ENCODE peak calls at places on chromosomes 2 and 18, in ten cellular contexts. One of them, this sample, is unnamed.

GRCh38 chr2:207938886-207939285 is 86.4 kb downstream of the PLEKHM3 start:
- DNase-seq in K562: no peak
- DNase-seq in transverse colon: no peak
- DNase-seq in SK-N-SH: no peak
- DNase-seq in tibial nerve: no peak
- DNase-seq in sigmoid colon: no peak
- DNase-seq in A549: no peak
- DNase-seq in ovary: no peak
- DNase-seq in H1: no peak
- DNase-seq in upper lobe of left lung: peak; percentile 74
- DNase-seq in this sample: no peak

GRCh38 chr18:57026316-57026715 is 120.6 kb upstream of the BOD1L2 start:
- DNase-seq in K562: no peak
- DNase-seq in transverse colon: no peak
- DNase-seq in SK-N-SH: no peak
- DNase-seq in tibial nerve: no peak
- DNase-seq in sigmoid colon: no peak
- DNase-seq in A549: no peak
- DNase-seq in ovary: no peak
- DNase-seq in H1: no peak
- DNase-seq in upper lobe of left lung: no peak
- DNase-seq in this sample: no peak

GRCh38 chr18:41767960-41768359 is 187.1 kb upstream of the PIK3C3 start:
- DNase-seq in K562: no peak
- DNase-seq in transverse colon: no peak
- DNase-seq in SK-N-SH: peak; percentile 16
- DNase-seq in tibial nerve: no peak
- DNase-seq in sigmoid colon: no peak
- DNase-seq in A549: no peak
- DNase-seq in ovary: no peak
- DNase-seq in H1: no peak
- DNase-seq in upper lobe of left lung: no peak
- DNase-seq in this sample: no peak

GRCh38 chr2:106062627-106063026 is 131.5 kb downstream of the UXS1 start:
- DNase-seq in K562: no peak
- DNase-seq in transverse colon: no peak
- DNase-seq in SK-N-SH: no peak
- DNase-seq in tibial nerve: peak; percentile 73
- DNase-seq in sigmoid colon: no peak
- DNase-seq in A549: no peak
- DNase-seq in ovary: no peak
- DNase-seq in H1: no peak
- DNase-seq in upper lobe of left lung: no peak
- DNase-seq in this sample: no peak

GRCh38 chr18:27838230-27838629 is 338.7 kb downstream of the CDH2 start:
- DNase-seq in K562: no peak
- DNase-seq in transverse colon: no peak
- DNase-seq in SK-N-SH: no peak
- DNase-seq in tibial nerve: no peak
- DNase-seq in sigmoid colon: no peak
- DNase-seq in A549: no peak
- DNase-seq in ovary: no peak
- DNase-seq in H1: no peak
- DNase-seq in upper lobe of left lung: no peak
- DNase-seq in this sample: no peak

GRCh38 chr2:177212895-177213856 is 582 bp downstream of the HNRNPA3 start:
- DNase-seq in K562: peak; percentile 89
- DNase-seq in transverse colon: peak; percentile 95
- DNase-seq in SK-N-SH: peak; percentile 93
- DNase-seq in tibial nerve: peak; percentile 95
- DNase-seq in sigmoid colon: peak; percentile 97
- DNase-seq in A549: peak; percentile 84
- DNase-seq in ovary: peak; percentile 93
- DNase-seq in H1: no peak
- DNase-seq in upper lobe of left lung: peak; percentile 93
- DNase-seq in this sample: peak; percentile 95

GRCh38 chr2:174436351-174436750 is 40.8 kb downstream of the SCRN3 start:
- DNase-seq in K562: no peak
- DNase-seq in transverse colon: no peak
- DNase-seq in SK-N-SH: no peak
- DNase-seq in tibial nerve: no peak
- DNase-seq in sigmoid colon: no peak
- DNase-seq in A549: no peak
- DNase-seq in ovary: no peak
- DNase-seq in H1: no peak
- DNase-seq in upper lobe of left lung: no peak
- DNase-seq in this sample: no peak

GRCh38 chr18:34330308-34330707 is 105.6 kb upstream of the NOL4 start:
- DNase-seq in K562: no peak
- DNase-seq in transverse colon: no peak
- DNase-seq in SK-N-SH: no peak
- DNase-seq in tibial nerve: no peak
- DNase-seq in sigmoid colon: no peak
- DNase-seq in A549: no peak
- DNase-seq in ovary: no peak
- DNase-seq in H1: no peak
- DNase-seq in upper lobe of left lung: no peak
- DNase-seq in this sample: no peak

GRCh38 chr2:193502363-193503035 is 1307.8 kb upstream of the TMEFF2 start:
- DNase-seq in K562: peak; percentile 41
- DNase-seq in transverse colon: no peak
- DNase-seq in SK-N-SH: no peak
- DNase-seq in tibial nerve: no peak
- DNase-seq in sigmoid colon: no peak
- DNase-seq in A549: no peak
- DNase-seq in ovary: no peak
- DNase-seq in H1: peak; percentile 75
- DNase-seq in upper lobe of left lung: no peak
- DNase-seq in this sample: no peak

GRCh38 chr2:28896906-28897305 is 2.4 kb downstream of the WDR43 start:
- DNase-seq in K562: no peak
- DNase-seq in transverse colon: no peak
- DNase-seq in SK-N-SH: no peak
- DNase-seq in tibial nerve: no peak
- DNase-seq in sigmoid colon: no peak
- DNase-seq in A549: peak; percentile 44
- DNase-seq in ovary: no peak
- DNase-seq in H1: no peak
- DNase-seq in upper lobe of left lung: no peak
- DNase-seq in this sample: no peak

GRCh38 chr18:31104444-31104843 is 2.2 kb upstream of the DSC2 start:
- DNase-seq in K562: no peak
- DNase-seq in transverse colon: no peak
- DNase-seq in SK-N-SH: no peak
- DNase-seq in tibial nerve: no peak
- DNase-seq in sigmoid colon: no peak
- DNase-seq in A549: no peak
- DNase-seq in ovary: no peak
- DNase-seq in H1: no peak
- DNase-seq in upper lobe of left lung: no peak
- DNase-seq in this sample: no peak

GRCh38 chr2:45128580-45128997 is 119.3 kb upstream of the SIX2 start:
- DNase-seq in K562: no peak
- DNase-seq in transverse colon: no peak
- DNase-seq in SK-N-SH: peak; percentile 20
- DNase-seq in tibial nerve: peak; percentile 36
- DNase-seq in sigmoid colon: no peak
- DNase-seq in A549: peak; percentile 41
- DNase-seq in ovary: no peak
- DNase-seq in H1: no peak
- DNase-seq in upper lobe of left lung: no peak
- DNase-seq in this sample: no peak

GRCh38 chr18:62347091-62347506 is 22.0 kb downstream of the TNFRSF11A start:
- DNase-seq in K562: no peak
- DNase-seq in transverse colon: no peak
- DNase-seq in SK-N-SH: no peak
- DNase-seq in tibial nerve: no peak
- DNase-seq in sigmoid colon: no peak
- DNase-seq in A549: no peak
- DNase-seq in ovary: no peak
- DNase-seq in H1: no peak
- DNase-seq in upper lobe of left lung: no peak
- DNase-seq in this sample: no peak

GRCh38 chr2:21912405-21912804 is 788.6 kb downstream of the TDRD15 start:
- DNase-seq in K562: no peak
- DNase-seq in transverse colon: no peak
- DNase-seq in SK-N-SH: no peak
- DNase-seq in tibial nerve: no peak
- DNase-seq in sigmoid colon: no peak
- DNase-seq in A549: no peak
- DNase-seq in ovary: no peak
- DNase-seq in H1: no peak
- DNase-seq in upper lobe of left lung: no peak
- DNase-seq in this sample: no peak
- H3K27ac ChIP-seq in K562: no peak overlapping the region
- H3K27ac ChIP-seq in transverse colon: no peak overlapping the region
- H3K27ac ChIP-seq in SK-N-SH: no peak overlapping the region
- H3K27ac ChIP-seq in tibial nerve: no peak overlapping the region
- H3K27ac ChIP-seq in sigmoid colon: no peak overlapping the region
- H3K27ac ChIP-seq in A549: no peak overlapping the region
- H3K27ac ChIP-seq in ovary: no peak overlapping the region
- H3K27ac ChIP-seq in H1: no peak overlapping the region
- H3K27ac ChIP-seq in upper lobe of left lung: no peak overlapping the region
- H3K27ac ChIP-seq in this sample: no peak overlapping the region

GRCh38 chr2:43469094-43469493 is 126.7 kb downstream of the THADA start:
- DNase-seq in K562: no peak
- DNase-seq in transverse colon: no peak
- DNase-seq in SK-N-SH: no peak
- DNase-seq in tibial nerve: no peak
- DNase-seq in sigmoid colon: no peak
- DNase-seq in A549: no peak
- DNase-seq in ovary: no peak
- DNase-seq in H1: no peak
- DNase-seq in upper lobe of left lung: no peak
- DNase-seq in this sample: no peak

GRCh38 chr2:43472527-43473194 is 123.2 kb downstream of the THADA start:
- DNase-seq in K562: no peak
- DNase-seq in transverse colon: no peak
- DNase-seq in SK-N-SH: no peak
- DNase-seq in tibial nerve: no peak
- DNase-seq in sigmoid colon: no peak
- DNase-seq in A549: no peak
- DNase-seq in ovary: no peak
- DNase-seq in H1: no peak
- DNase-seq in upper lobe of left lung: no peak
- DNase-seq in this sample: no peak

GRCh38 chr2:43467889-43468288 is 127.9 kb downstream of the THADA start:
- DNase-seq in K562: no peak
- DNase-seq in transverse colon: no peak
- DNase-seq in SK-N-SH: no peak
- DNase-seq in tibial nerve: no peak
- DNase-seq in sigmoid colon: no peak
- DNase-seq in A549: no peak
- DNase-seq in ovary: no peak
- DNase-seq in H1: no peak
- DNase-seq in upper lobe of left lung: no peak
- DNase-seq in this sample: no peak

GRCh38 chr2:43473767-43474166 is 122.1 kb downstream of the THADA start:
- DNase-seq in K562: no peak
- DNase-seq in transverse colon: no peak
- DNase-seq in SK-N-SH: no peak
- DNase-seq in tibial nerve: no peak
- DNase-seq in sigmoid colon: no peak
- DNase-seq in A549: no peak
- DNase-seq in ovary: no peak
- DNase-seq in H1: no peak
- DNase-seq in upper lobe of left lung: no peak
- DNase-seq in this sample: no peak

GRCh38 chr2:43469713-43470112 is 126.1 kb downstream of the THADA start:
- DNase-seq in K562: no peak
- DNase-seq in transverse colon: no peak
- DNase-seq in SK-N-SH: no peak
- DNase-seq in tibial nerve: no peak
- DNase-seq in sigmoid colon: no peak
- DNase-seq in A549: no peak
- DNase-seq in ovary: no peak
- DNase-seq in H1: no peak
- DNase-seq in upper lobe of left lung: peak; percentile 41
- DNase-seq in this sample: no peak
- TF ChIP-seq EP300 in K562: no peak
- TF ChIP-seq EP300 in transverse colon: no peak
- TF ChIP-seq EP300 in SK-N-SH: no peak
- TF ChIP-seq EP300 in tibial nerve: no peak
- TF ChIP-seq EP300 in sigmoid colon: no peak
- TF ChIP-seq EP300 in A549: no peak
- TF ChIP-seq EP300 in ovary: no peak
- TF ChIP-seq EP300 in H1: no peak
- TF ChIP-seq EP300 in upper lobe of left lung: no peak
- TF ChIP-seq EP300 in this sample: no peak

GRCh38 chr18:10794771-10795170 is 268.9 kb downstream of the NAPG start:
- DNase-seq in K562: no peak
- DNase-seq in transverse colon: no peak
- DNase-seq in SK-N-SH: no peak
- DNase-seq in tibial nerve: no peak
- DNase-seq in sigmoid colon: no peak
- DNase-seq in A549: no peak
- DNase-seq in ovary: no peak
- DNase-seq in H1: no peak
- DNase-seq in upper lobe of left lung: no peak
- DNase-seq in this sample: no peak
- H3K27ac ChIP-seq in K562: no peak overlapping the region
- H3K27ac ChIP-seq in transverse colon: no peak overlapping the region
- H3K27ac ChIP-seq in SK-N-SH: no peak overlapping the region
- H3K27ac ChIP-seq in tibial nerve: no peak overlapping the region
- H3K27ac ChIP-seq in sigmoid colon: no peak overlapping the region
- H3K27ac ChIP-seq in A549: no peak overlapping the region
- H3K27ac ChIP-seq in ovary: no peak overlapping the region
- H3K27ac ChIP-seq in H1: no peak overlapping the region
- H3K27ac ChIP-seq in upper lobe of left lung: no peak overlapping the region
- H3K27ac ChIP-seq in this sample: no peak overlapping the region

GRCh38 chr2:234444242-234444641 is 52.6 kb downstream of the ARL4C start:
- DNase-seq in K562: no peak
- DNase-seq in transverse colon: no peak
- DNase-seq in SK-N-SH: no peak
- DNase-seq in tibial nerve: no peak
- DNase-seq in sigmoid colon: no peak
- DNase-seq in A549: no peak
- DNase-seq in ovary: no peak
- DNase-seq in H1: no peak
- DNase-seq in upper lobe of left lung: no peak
- DNase-seq in this sample: no peak

GRCh38 chr2:234447963-234448362 is 48.9 kb downstream of the ARL4C start:
- DNase-seq in K562: no peak
- DNase-seq in transverse colon: no peak
- DNase-seq in SK-N-SH: no peak
- DNase-seq in tibial nerve: no peak
- DNase-seq in sigmoid colon: no peak
- DNase-seq in A549: no peak
- DNase-seq in ovary: no peak
- DNase-seq in H1: no peak
- DNase-seq in upper lobe of left lung: no peak
- DNase-seq in this sample: no peak

GRCh38 chr2:234447189-234447588 is 49.7 kb downstream of the ARL4C start:
- DNase-seq in K562: no peak
- DNase-seq in transverse colon: no peak
- DNase-seq in SK-N-SH: no peak
- DNase-seq in tibial nerve: no peak
- DNase-seq in sigmoid colon: no peak
- DNase-seq in A549: no peak
- DNase-seq in ovary: no peak
- DNase-seq in H1: no peak
- DNase-seq in upper lobe of left lung: no peak
- DNase-seq in this sample: no peak

GRCh38 chr2:234446404-234447076 is 50.3 kb downstream of the ARL4C start:
- DNase-seq in K562: no peak
- DNase-seq in transverse colon: peak; percentile 71
- DNase-seq in SK-N-SH: no peak
- DNase-seq in tibial nerve: peak; percentile 41
- DNase-seq in sigmoid colon: peak; percentile 83
- DNase-seq in A549: no peak
- DNase-seq in ovary: no peak
- DNase-seq in H1: no peak
- DNase-seq in upper lobe of left lung: peak; percentile 81
- DNase-seq in this sample: peak; percentile 60

GRCh38 chr2:234444888-234445287 is 52.0 kb downstream of the ARL4C start:
- DNase-seq in K562: no peak
- DNase-seq in transverse colon: peak; percentile 45
- DNase-seq in SK-N-SH: no peak
- DNase-seq in tibial nerve: no peak
- DNase-seq in sigmoid colon: no peak
- DNase-seq in A549: no peak
- DNase-seq in ovary: no peak
- DNase-seq in H1: no peak
- DNase-seq in upper lobe of left lung: no peak
- DNase-seq in this sample: no peak
- TF ChIP-seq EP300 in K562: no peak
- TF ChIP-seq EP300 in transverse colon: no peak
- TF ChIP-seq EP300 in SK-N-SH: no peak
- TF ChIP-seq EP300 in tibial nerve: no peak
- TF ChIP-seq EP300 in sigmoid colon: no peak
- TF ChIP-seq EP300 in A549: no peak
- TF ChIP-seq EP300 in ovary: no peak
- TF ChIP-seq EP300 in H1: no peak
- TF ChIP-seq EP300 in upper lobe of left lung: no peak
- TF ChIP-seq EP300 in this sample: no peak

This sample was measured in stomach.